ENCODE peak calls at places on chromosomes 16 and 17, in eight cellular contexts. V is stimulated activated CD4-positive, alpha-beta T cell treated with anti-CD3 and anti-CD28 coated beads, Interleukin-4, amount 100 ng/mL, for 24 hours; U is GM23248; Z is CD4-positive, CD25-positive, alpha-beta regulatory T cell; J is posterior cingulate gyrus; Q is MV-4-11; G is B cell; P is putamen. I is an unnamed sample.

GRCh38 chr17:58918879-58919278 is 163.2 kb downstream of the PPM1E start:
- DNase-seq in U (no peak), Q (no peak), G (no peak), J (no peak), P (no peak), Z (no peak), V (no peak), I (no peak)

GRCh38 chr17:57530026-57530425 is 215.1 kb downstream of the CCDC182 start:
- DNase-seq in V (no peak), P (no peak), Z (no peak), Q (no peak), G (no peak), J (no peak), U (peak), I (no peak)

GRCh38 chr17:5557485-5557884 is 26.8 kb downstream of the NLRP1 start:
- DNase-seq in J (no peak), Q (peak), Z (no peak), V (no peak), G (no peak), U (peak), P (no peak), I (no peak)

GRCh38 chr17:83136931-83137330 is 57.5 kb downstream of the METRNL start:
- DNase-seq in P (no peak), Z (no peak), J (no peak), V (no peak), U (no peak), G (no peak), Q (no peak), I (no peak)

GRCh38 chr16:27847030-27847550 is 216.4 kb downstream of the GSG1L start:
- DNase-seq in U (no peak), Z (no peak), V (no peak), P (no peak), Q (no peak), J (no peak), G (no peak), I (no peak)

GRCh38 chr17:30321314-30321713 is 12.5 kb downstream of the TMIGD1 start:
- DNase-seq in U (no peak), G (no peak), V (no peak), Q (no peak), P (no peak), J (no peak), Z (no peak), I (no peak)

GRCh38 chr17:78174870-78175642 is 6.7 kb downstream of the SYNGR2 start:
- DNase-seq in V (no peak), Z (no peak), G (no peak), J (no peak), Q (no peak), P (no peak), U (no peak), I (no peak)

GRCh38 chr17:79845601-79845949 is 6.3 kb upstream of the CBX4 start:
- DNase-seq in P (no peak), J (no peak), V (no peak), G (no peak), Q (peak), Z (no peak), U (peak), I (no peak)

GRCh38 chr17:50459081-50459676 is 9.5 kb downstream of the CHAD start:
- DNase-seq in J (no peak), Z (no peak), Q (no peak), U (peak), G (no peak), V (no peak), P (no peak), I (no peak)

GRCh38 chr16:53949716-53950410 is 245.9 kb downstream of the FTO start:
- DNase-seq in G (no peak), U (no peak), Q (no peak), V (no peak), Z (no peak), J (no peak), P (no peak), I (no peak)

GRCh38 chr17:21033350-21033749 is 9.5 kb downstream of the USP22 start:
- DNase-seq in U (peak), V (no peak), Q (no peak), P (no peak), Z (no peak), G (no peak), J (no peak), I (no peak)

GRCh38 chr16:73732681-73733080 is 563.9 kb upstream of the PSMD7 start:
- DNase-seq in P (no peak), J (no peak), Q (no peak), U (no peak), Z (no peak), V (no peak), G (no peak), I (no peak)

GRCh38 chr17:63398680-63399079 is 47.4 kb downstream of the CYB561 start:
- DNase-seq in Z (no peak), U (peak), Q (no peak), J (no peak), G (no peak), P (no peak), V (no peak), I (no peak)

GRCh38 chr16:4016648-4017047 is 99.6 kb downstream of the ADCY9 start:
- DNase-seq in U (peak), G (no peak), J (no peak), Z (no peak), V (no peak), Q (peak), P (no peak), I (no peak)

GRCh38 chr16:78775161-78775561 is 675.7 kb downstream of the WWOX start:
- DNase-seq in U (no peak), P (no peak), Z (no peak), J (no peak), V (peak), Q (no peak), G (no peak), I (no peak)

GRCh38 chr17:68344701-68345136 is 53.4 kb downstream of the ARSG start:
- DNase-seq in Q (peak), U (no peak), J (no peak), Z (peak), V (peak), P (no peak), G (no peak), I (no peak)

GRCh38 chr17:69269174-69269998 is 40.8 kb upstream of the ABCA10 start:
- DNase-seq in J (no peak), Q (peak), Z (no peak), U (peak), G (no peak), P (no peak), V (no peak), I (no peak)

GRCh38 chr16:84086996-84087395 is 29.7 kb downstream of the MBTPS1 start:
- DNase-seq in Q (no peak), P (no peak), G (no peak), V (no peak), J (no peak), Z (no peak), U (no peak), I (no peak)

GRCh38 chr17:82529914-82530300 is 10.4 kb downstream of the FOXK2 start:
- DNase-seq in Q (no peak), J (no peak), Z (no peak), V (no peak), G (no peak), U (no peak), P (no peak), I (no peak)

GRCh38 chr17:12024332-12024731 is 3.7 kb downstream of the MAP2K4 start:
- DNase-seq in Q (no peak), Z (no peak), U (peak), P (no peak), J (no peak), V (no peak), G (no peak), I (no peak)

GRCh38 chr16:27195941-27196595 is 7.3 kb upstream of the KDM8 start:
- DNase-seq in J (no peak), P (no peak), U (no peak), Q (no peak), V (peak), G (no peak), Z (peak), I (no peak)

GRCh38 chr17:50946223-50946890 is 80.2 kb upstream of the TOB1 start:
- DNase-seq in J (no peak), P (no peak), G (peak), U (no peak), V (no peak), Z (no peak), Q (no peak), I (no peak)

GRCh38 chr17:44546711-44547606 is 10.3 kb upstream of the FZD2 start:
- DNase-seq in U (peak), G (no peak), V (no peak), J (no peak), Z (no peak), Q (peak), P (no peak), I (no peak)

GRCh38 chr16:57998484-57998883 is 2.0 kb downstream of the ZNF319 start:
- DNase-seq in G (no peak), U (peak), V (peak), P (no peak), Z (peak), Q (peak), J (no peak), I (no peak)

GRCh38 chr16:56013962-56014552 is 138.9 kb upstream of the CES5A start:
- DNase-seq in Q (peak), G (no peak), U (peak), P (no peak), Z (no peak), V (peak), J (peak), I (peak)

GRCh38 chr16:13036600-13036999 is 135.2 kb downstream of the SHISA9 start:
- DNase-seq in U (peak), Q (peak), G (no peak), P (no peak), J (peak), V (peak), Z (no peak), I (peak)

GRCh38 chr16:19837984-19838707 is 46.5 kb downstream of the GPRC5B start:
- DNase-seq in Q (no peak), Z (no peak), J (no peak), P (peak), U (no peak), V (no peak), G (no peak), I (no peak)

GRCh38 chr17:49132699-49133364 is at the start of gene B4GALNT2:
- DNase-seq in J (no peak), V (no peak), G (peak), Z (no peak), Q (no peak), P (no peak), U (peak), I (no peak)

GRCh38 chr16:53785044-53785443 is 81.1 kb downstream of the FTO start:
- DNase-seq in P (no peak), J (no peak), G (no peak), V (no peak), Q (no peak), U (peak), Z (no peak), I (no peak)

GRCh38 chr16:23158114-23158513 is 8.9 kb upstream of the USP31 start:
- DNase-seq in J (no peak), P (no peak), Q (no peak), U (no peak), V (no peak), G (no peak), Z (no peak), I (no peak)

GRCh38 chr16:58931436-58931835 is 197.3 kb upstream of the GOT2 start:
- DNase-seq in G (no peak), P (no peak), Z (no peak), V (no peak), Q (no peak), U (no peak), J (no peak), I (no peak)

GRCh38 chr17:75133001-75133400 is 1.5 kb upstream of the NT5C start:
- DNase-seq in Q (no peak), U (no peak), P (no peak), J (no peak), G (no peak), Z (no peak), V (no peak), I (no peak)

GRCh38 chr17:77373298-77374169 is 232.8 kb downstream of the SEC14L1 start:
- DNase-seq in J (no peak), V (peak), P (no peak), U (peak), Z (peak), Q (peak), G (peak), I (no peak)

I was measured in MM.1S.